ENCODE peak calls at places on chromosomes 4 and X, in seven cellular contexts. E, W, G, M, Y, T and U are unnamed samples.

GRCh38 chr4:1872918-1873269 is 1.7 kb downstream of the NSD2 start:
- DNase-seq in E (no peak), W (peak; percentile 15), G (peak; percentile 83), M (no peak), Y (no peak), T (no peak), U (no peak)

GRCh38 chrX:110156167-110156754 is 153.3 kb downstream of the TMEM164 start:
- DNase-seq in E (no peak), W (no peak), G (no peak), M (no peak), Y (no peak), T (no peak), U (no peak)

GRCh38 chrX:46333550-46333949 is 211.7 kb downstream of the ZNF674 start:
- DNase-seq in E (no peak), W (no peak), G (peak; percentile 51), M (no peak), Y (no peak), T (no peak), U (peak; percentile 53)

GRCh38 chrX:43970528-43970927 is 2.7 kb downstream of the NDP start:
- DNase-seq in E (no peak), W (no peak), G (peak; percentile 84), M (no peak), Y (no peak), T (no peak), U (no peak)

GRCh38 chr4:4857001-4857808 is 2.3 kb upstream of the MSX1 start:
- DNase-seq in E (no peak), W (no peak), G (no peak), M (no peak), Y (no peak), T (no peak), U (no peak)

GRCh38 chrX:79524642-79525041 is 157.5 kb upstream of the ITM2A start:
- DNase-seq in E (no peak), W (no peak), G (no peak), M (no peak), Y (no peak), T (no peak), U (no peak)

GRCh38 chr4:10158355-10158942 is 41.9 kb upstream of the WDR1 start:
- DNase-seq in E (no peak), W (no peak), G (no peak), M (no peak), Y (no peak), T (no peak), U (no peak)

GRCh38 chr4:182277402-182277801 is 34.2 kb downstream of the TENM3 start:
- DNase-seq in E (no peak), W (no peak), G (peak; percentile 61), M (no peak), Y (no peak), T (no peak), U (no peak)

GRCh38 chr4:127250577-127250976 is 382.2 kb upstream of the INTU start:
- DNase-seq in E (no peak), W (no peak), G (no peak), M (no peak), Y (no peak), T (no peak), U (no peak)

GRCh38 chrX:119885554-119886428 is 9.9 kb upstream of the AKAP14 start:
- DNase-seq in E (no peak), W (no peak), G (peak; percentile 74), M (no peak), Y (no peak), T (no peak), U (peak; percentile 43)